ENCODE peak calls at places on chromosomes 2 and 18, in eight cellular contexts. W is retina; F is SK-N-SH; A is C1 segment of cervical spinal cord; D is activated CD8-positive, alpha-beta memory T cell treated with anti-CD3 and anti-CD28 coated beads, Interleukin-2, amount 50 U/mL, for 4 hours; C is NCI-H1105; L is AG20443; X is OCI-LY7. Z is an unnamed sample.

GRCh38 chr2:149383340-149383739 is 53.0 kb downstream of the LYPD6 start:
- DNase-seq in W (no peak), F (peak), A (no peak), D (no peak), C (no peak), L (peak), X (no peak), Z (no peak)

GRCh38 chr2:174868916-174869315 is 104.6 kb upstream of the CHRNA1 start:
- DNase-seq in W (no peak), F (no peak), A (no peak), D (no peak), C (peak), L (no peak), X (no peak), Z (no peak)

GRCh38 chr18:12057419-12058039 is 36.1 kb upstream of the ANKRD62 start:
- DNase-seq in W (no peak), F (no peak), A (no peak), D (no peak), C (no peak), L (no peak), X (no peak), Z (no peak)

GRCh38 chr18:79634186-79634585 is 45.4 kb upstream of the CTDP1 start:
- DNase-seq in W (no peak), F (no peak), A (no peak), D (no peak), C (no peak), L (no peak), X (no peak), Z (no peak)

GRCh38 chr2:92073036-92073814 is 2798.0 kb upstream of the TEKT4 start:
- DNase-seq in W (no peak), F (peak), A (no peak), D (no peak), C (no peak), L (peak), X (no peak), Z (no peak)

GRCh38 chr2:225177098-225177497 is 134.8 kb upstream of the DOCK10 start:
- DNase-seq in W (no peak), F (no peak), A (no peak), D (no peak), C (no peak), L (peak), X (no peak), Z (peak)

GRCh38 chr2:84807063-84807485 is 73.8 kb downstream of the TRABD2A start:
- DNase-seq in W (no peak), F (no peak), A (no peak), D (no peak), C (no peak), L (peak), X (no peak), Z (peak)

GRCh38 chr2:161650116-161651015 is 26.1 kb downstream of the SLC4A10 start:
- DNase-seq in W (no peak), F (no peak), A (no peak), D (no peak), C (no peak), L (no peak), X (no peak), Z (no peak)

GRCh38 chr2:10014418-10015190 is 28.7 kb upstream of the KLF11 start:
- DNase-seq in W (no peak), F (no peak), A (no peak), D (no peak), C (no peak), L (no peak), X (no peak), Z (no peak)

GRCh38 chr2:81436256-81436655 is 1131.7 kb upstream of the LRRTM1 start:
- DNase-seq in W (no peak), F (no peak), A (no peak), D (no peak), C (no peak), L (no peak), X (no peak), Z (peak)

GRCh38 chr2:23384551-23385349 is at the start of gene KLHL29:
- DNase-seq in W (peak), F (peak), A (peak), D (peak), C (peak), L (peak), X (peak), Z (peak)

GRCh38 chr2:30631051-30631671 is 176.1 kb downstream of the CAPN13 start:
- DNase-seq in W (no peak), F (no peak), A (no peak), D (no peak), C (no peak), L (no peak), X (no peak), Z (peak)

GRCh38 chr2:129879614-129880180 is 99.8 kb upstream of the RAB6C start:
- DNase-seq in W (no peak), F (no peak), A (no peak), D (no peak), C (no peak), L (no peak), X (no peak), Z (no peak)

GRCh38 chr2:100073110-100073509 is 69.3 kb downstream of the AFF3 start:
- DNase-seq in W (no peak), F (no peak), A (no peak), D (no peak), C (no peak), L (no peak), X (no peak), Z (no peak)

GRCh38 chr2:98702127-98702802 is 28.7 kb downstream of the MGAT4A start:
- DNase-seq in W (peak), F (peak), A (peak), D (no peak), C (no peak), L (no peak), X (no peak), Z (no peak)

GRCh38 chr2:30336978-30337841 is 105.9 kb downstream of the LBH start:
- DNase-seq in W (no peak), F (no peak), A (no peak), D (peak), C (no peak), L (no peak), X (peak), Z (no peak)

GRCh38 chr2:234546770-234547169 is 49.9 kb upstream of the ARL4C start:
- DNase-seq in W (no peak), F (no peak), A (no peak), D (no peak), C (no peak), L (no peak), X (no peak), Z (no peak)

GRCh38 chr2:72028996-72029395 is 118.7 kb downstream of the CYP26B1 start:
- DNase-seq in W (no peak), F (no peak), A (no peak), D (no peak), C (no peak), L (no peak), X (no peak), Z (no peak)

GRCh38 chr2:194514281-194514680 is 1142.7 kb upstream of the SLC39A10 start:
- DNase-seq in W (no peak), F (no peak), A (no peak), D (no peak), C (no peak), L (no peak), X (no peak), Z (no peak)

GRCh38 chr2:73006969-73007710 is 64.4 kb downstream of the SFXN5 start:
- DNase-seq in W (no peak), F (no peak), A (no peak), D (no peak), C (no peak), L (no peak), X (no peak), Z (no peak)

GRCh38 chr18:67935638-67936037 is 419.1 kb upstream of the DSEL start:
- DNase-seq in W (no peak), F (no peak), A (no peak), D (no peak), C (no peak), L (no peak), X (no peak), Z (no peak)

GRCh38 chr2:28252308-28252707 is 140.3 kb upstream of the FOSL2 start:
- DNase-seq in W (no peak), F (no peak), A (no peak), D (no peak), C (no peak), L (no peak), X (no peak), Z (no peak)

GRCh38 chr2:165401285-165401852 is 68.1 kb upstream of the CSRNP3 start:
- DNase-seq in W (peak), F (peak), A (no peak), D (no peak), C (peak), L (peak), X (peak), Z (peak)

GRCh38 chr2:156340818-156341481 is 8.4 kb upstream of the NR4A2 start:
- DNase-seq in W (no peak), F (no peak), A (no peak), D (peak), C (no peak), L (no peak), X (no peak), Z (peak)

GRCh38 chr2:236562434-236562833 is 7.2 kb upstream of the ACKR3 start:
- DNase-seq in W (no peak), F (peak), A (no peak), D (no peak), C (no peak), L (no peak), X (peak), Z (peak)

GRCh38 chr2:166881177-166881576 is 7.1 kb upstream of the XIRP2 start:
- DNase-seq in W (no peak), F (no peak), A (no peak), D (no peak), C (no peak), L (no peak), X (no peak), Z (no peak)

GRCh38 chr2:15311201-15311882 is 249.8 kb downstream of the NBAS start:
- DNase-seq in W (no peak), F (no peak), A (no peak), D (no peak), C (no peak), L (no peak), X (peak), Z (peak)

Z was measured in cardiac fibroblast.